ENCODE peak calls at places on chromosomes 13 and 19, in four cellular contexts. Q is tibial nerve, G is heart right ventricle, D is fibroblast of pulmonary artery. X is an unnamed sample.

GRCh38 chr19:601310-601709 is 11.6 kb downstream of the HCN2 start:
- DNase-seq in D (no peak), Q (no peak), G (no peak), X (no peak)

GRCh38 chr19:38061294-38061693 is 154.3 kb downstream of the SIPA1L3 start:
- DNase-seq in Q (no peak), G (no peak), D (peak), X (peak)

GRCh38 chr19:17841810-17842662 is 5.7 kb downstream of the JAK3 start:
- DNase-seq in Q (peak), G (peak), D (peak), X (peak)

GRCh38 chr19:15812059-15812722 is 3.3 kb downstream of the OR10H1 start:
- DNase-seq in Q (peak), G (no peak), D (no peak), X (no peak)

GRCh38 chr13:112416647-112417046 is 40.5 kb downstream of the SPACA7 start:
- DNase-seq in Q (no peak), G (no peak), D (no peak), X (no peak)

GRCh38 chr19:8611391-8611883 is 922 bp upstream of the ADAMTS10 start:
- DNase-seq in G (no peak), Q (no peak), D (no peak), X (no peak)

GRCh38 chr19:39131255-39131755 is 5.7 kb downstream of the PAK4 start:
- DNase-seq in Q (no peak), G (peak), D (peak), X (no peak)

GRCh38 chr13:77697208-77698103 is at the start of gene SLAIN1:
- DNase-seq in G (peak), D (peak), Q (peak), X (no peak)

GRCh38 chr13:100566543-100566942 is 22.0 kb downstream of the GGACT start:
- DNase-seq in G (no peak), Q (no peak), D (no peak), X (no peak)

GRCh38 chr19:4396949-4397783 is 3.2 kb downstream of the SH3GL1 start:
- DNase-seq in Q (no peak), D (no peak), G (no peak), X (no peak)

GRCh38 chr19:18373407-18373891 is 12.5 kb upstream of the GDF15 start:
- DNase-seq in Q (no peak), D (no peak), G (no peak), X (no peak)

GRCh38 chr19:2302319-2303208 is 5.4 kb downstream of the LINGO3 start:
- DNase-seq in G (peak), D (peak), Q (no peak), X (peak)

GRCh38 chr13:31885994-31886393 is 145.6 kb upstream of the FRY start:
- DNase-seq in D (no peak), G (peak), Q (no peak), X (no peak)

GRCh38 chr19:43532571-43532961 is 422 bp upstream of the ZNF575 start:
- DNase-seq in Q (no peak), D (no peak), G (no peak), X (peak)

GRCh38 chr19:5514001-5514400 is 53.8 kb downstream of the TINCR start:
- DNase-seq in Q (no peak), G (no peak), D (no peak), X (no peak)

GRCh38 chr19:15296841-15297415 is 35.4 kb downstream of the BRD4 start:
- DNase-seq in Q (no peak), D (no peak), G (no peak), X (peak)

GRCh38 chr13:76707360-76707759 is 178.8 kb downstream of the KCTD12 start:
- DNase-seq in Q (no peak), G (no peak), D (peak), X (no peak)

GRCh38 chr19:49564616-49565045 is 15.7 kb downstream of the NOSIP start:
- DNase-seq in G (no peak), D (no peak), Q (no peak), X (no peak)

GRCh38 chr13:79581870-79582315 is 100.9 kb downstream of the NDFIP2 start:
- DNase-seq in G (peak), Q (no peak), D (peak), X (peak)

GRCh38 chr19:11781295-11782057 is 14.7 kb downstream of the ZNF441 start:
- DNase-seq in D (peak), Q (no peak), G (no peak), X (peak)

GRCh38 chr13:107866666-107867623 is 348.4 kb downstream of the LIG4 start:
- DNase-seq in D (peak), G (no peak), Q (no peak), X (peak)
- H3K4me3 ChIP-seq in D (peak), G (peak), Q (peak), X (peak)

GRCh38 chr13:45280751-45281634 is 60.0 kb downstream of the TPT1 start:
- DNase-seq in Q (peak), D (peak), G (peak), X (peak)
- TF ChIP-seq CTCF in Q (peak), D (peak), G (peak), X (peak)

DNA sequence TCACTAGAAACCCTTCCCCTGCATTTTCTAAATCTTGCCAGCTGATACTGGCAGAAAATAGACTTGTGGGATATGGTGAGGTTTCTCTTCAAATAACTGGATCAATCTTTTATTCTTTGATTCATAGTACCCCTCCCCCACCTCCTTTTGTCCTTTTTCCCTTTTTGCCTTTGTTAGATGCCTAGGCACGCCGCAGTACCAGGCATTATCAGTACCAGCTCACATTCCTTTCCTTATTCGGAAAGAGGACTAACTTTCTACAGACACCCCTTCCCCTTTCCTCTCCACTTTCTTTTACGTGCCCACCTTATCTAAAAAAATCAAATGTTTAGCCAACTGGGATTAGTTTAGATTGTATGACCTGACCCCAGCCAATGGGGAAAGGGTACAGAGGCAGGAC is 226.4 kb downstream of the MTUS2 start:
- DNase-seq in D (no peak), G (no peak), Q (no peak), X (no peak)
- H3K4me3 ChIP-seq in D (no peak), G (no peak), Q (no peak), X (no peak)

GRCh38 chr13:28528848-28529247 is 33.9 kb upstream of the FLT1 start:
- DNase-seq in Q (no peak), D (no peak), G (no peak), X (no peak)
- TF ChIP-seq CTCF in Q (no peak), D (no peak), G (peak), X (no peak)

DNA sequence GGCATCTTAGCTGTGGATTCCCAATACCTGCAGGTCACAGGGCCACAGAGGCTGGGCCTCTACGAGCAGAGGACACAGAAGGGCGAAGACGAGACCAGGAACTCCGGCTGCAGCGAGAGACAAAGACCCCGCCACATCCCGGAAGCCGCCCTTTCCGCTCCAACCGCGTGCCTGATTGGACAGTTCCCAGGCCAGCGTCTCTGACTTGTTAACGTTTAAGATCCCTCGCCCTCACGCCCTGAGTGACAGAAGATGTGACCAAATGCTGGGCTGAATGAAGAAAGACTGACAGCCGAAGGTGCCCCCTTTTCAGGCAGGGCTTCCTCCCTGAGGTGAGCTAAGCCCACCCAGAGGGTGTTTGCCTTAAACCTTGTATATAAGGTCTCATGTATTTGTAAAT is at the start of gene ZNF98:
- DNase-seq in D (peak), G (peak), Q (peak), X (no peak)
- H3K4me3 ChIP-seq in D (no peak), G (peak), Q (no peak), X (no peak)

GRCh38 chr13:52949044-52949443 is 79.6 kb upstream of the OLFM4 start:
- DNase-seq in Q (no peak), G (no peak), D (no peak), X (no peak)
- TF ChIP-seq CTCF in Q (no peak), G (no peak), D (no peak), X (no peak)

GRCh38 chr19:30852168-30852567 is 480.0 kb downstream of the ZNF536 start:
- DNase-seq in Q (no peak), D (no peak), G (no peak), X (no peak)
- H3K4me3 ChIP-seq in Q (no peak), D (no peak), G (no peak), X (no peak)

X was measured in fibroblast of villous mesenchyme.